ENCODE peak calls at places on chromosome 22, in seven cellular contexts. D is NCI-H2171; L is osteocyte; B is A172; W is HFFc6; M is stimulated activated CD4-positive, alpha-beta T cell treated with anti-CD3 and anti-CD28 coated beads, Interleukin-2, amount 100 ng/mL, for 48 hours; Y is HTR-8/SVneo. V is an unnamed sample.

GRCh38 chr22:37253164-37253660 is 9.1 kb upstream of the RAC2 start:
- DNase-seq in L (no peak), M (no peak), D (no peak), Y (no peak), B (no peak), W (no peak), V (no peak)

GRCh38 chr22:20530368-20531153 is 23.2 kb downstream of the MED15 start:
- DNase-seq in Y (peak), B (peak), D (no peak), L (no peak), W (peak), M (no peak), V (peak)

GRCh38 chr22:29610780-29611179 is 7.3 kb downstream of the NF2 start:
- DNase-seq in B (no peak), W (no peak), L (no peak), Y (no peak), D (no peak), M (no peak), V (no peak)

GRCh38 chr22:26656896-26657851 is at the start of gene MIAT:
- DNase-seq in Y (no peak), B (peak), W (no peak), L (no peak), M (peak), D (peak), V (no peak)

GRCh38 chr22:38462960-38463784 is 4.7 kb upstream of the KDELR3 start:
- DNase-seq in B (no peak), Y (no peak), W (no peak), M (no peak), L (no peak), D (peak), V (no peak)

GRCh38 chr22:47065756-47066615 is 303.5 kb downstream of the TBC1D22A start:
- DNase-seq in Y (no peak), L (no peak), B (no peak), D (no peak), W (no peak), M (no peak), V (no peak)

GRCh38 chr22:17481424-17481823 is 81.9 kb upstream of the SLC25A18 start:
- DNase-seq in B (no peak), L (no peak), W (no peak), M (no peak), Y (no peak), D (no peak), V (no peak)

GRCh38 chr22:35797411-35797810 is 79.7 kb downstream of the APOL5 start:
- DNase-seq in W (no peak), D (no peak), Y (no peak), B (no peak), M (no peak), L (no peak), V (no peak)